ENCODE peak calls at places on chromosomes 12 and 14, in four cellular contexts. Q is ovary, N is transverse colon, B is skeletal muscle cell. T is an unnamed sample.

GRCh38 chr14:76422662-76423061 is 46.7 kb downstream of the ESRRB start:
- DNase-seq in Q (no peak), N (no peak), B (no peak), T (no peak)

GRCh38 chr12:54602661-54603060 is 14.2 kb upstream of the PPP1R1A start:
- DNase-seq in Q (no peak), N (no peak), B (no peak), T (no peak)

GRCh38 chr14:46717211-46717610 is 65.6 kb upstream of the RPL10L start:
- DNase-seq in Q (no peak), N (no peak), B (no peak), T (peak)

GRCh38 chr14:52312872-52313492 is 1.1 kb upstream of the PTGER2 start:
- DNase-seq in Q (peak), N (no peak), B (peak), T (no peak)

GRCh38 chr12:56046027-56046780 is 4.5 kb downstream of the RPS26 start:
- DNase-seq in Q (no peak), N (no peak), B (no peak), T (peak)

GRCh38 chr12:53287741-53288216 is 7.6 kb upstream of the PFDN5 start:
- DNase-seq in Q (peak), N (peak), B (no peak), T (peak)

GRCh38 chr12:46908236-46908935 is 82.6 kb upstream of the SLC38A4 start:
- DNase-seq in Q (no peak), N (peak), B (no peak), T (peak)

GRCh38 chr14:101500061-101500460 is 61.2 kb upstream of the DIO3 start:
- DNase-seq in Q (no peak), N (no peak), B (no peak), T (no peak)

GRCh38 chr12:122406701-122407154 is 15.7 kb downstream of the CLIP1 start:
- DNase-seq in Q (no peak), N (no peak), B (peak), T (no peak)

GRCh38 chr14:59904184-59904583 is 15.8 kb upstream of the LRRC9 start:
- DNase-seq in Q (no peak), N (no peak), B (no peak), T (no peak)

GRCh38 chr14:54617467-54617866 is 50.5 kb downstream of the SAMD4A start:
- DNase-seq in Q (no peak), N (no peak), B (no peak), T (no peak)